ENCODE peak calls at places on chromosomes 4 and X, in five cellular contexts. H, B, P, L and D are unnamed samples.

GRCh38 chr4:544386-545105 is 31.5 kb downstream of the TMEM271 start:
- DNase-seq in H (no peak), B (no peak), P (no peak), L (no peak), D (no peak)

GRCh38 chrX:12080265-12080664 is 58.0 kb upstream of the FRMPD4 start:
- DNase-seq in H (no peak), B (peak), P (no peak), L (no peak), D (no peak)

GRCh38 chr4:2944091-2944482 is 19.1 kb downstream of the NOP14 start:
- DNase-seq in H (no peak), B (no peak), P (no peak), L (no peak), D (no peak)

GRCh38 chr4:2408976-2409375 is 9.5 kb downstream of the ZFYVE28 start:
- DNase-seq in H (no peak), B (no peak), P (no peak), L (no peak), D (no peak)

GRCh38 chrX:80816051-80816450 is 6.4 kb upstream of the BRWD3 start:
- DNase-seq in H (no peak), B (no peak), P (no peak), L (no peak), D (no peak)

GRCh38 chrX:19799319-19800182 is 87.8 kb downstream of the SH3KBP1 start:
- DNase-seq in H (no peak), B (peak), P (peak), L (peak), D (no peak)

GRCh38 chr4:186217733-186218293 is 9.5 kb upstream of the KLKB1 start:
- DNase-seq in H (no peak), B (no peak), P (no peak), L (no peak), D (no peak)

GRCh38 chrX:70970482-70970999 is 39.6 kb upstream of the SLC7A3 start:
- DNase-seq in H (no peak), B (peak), P (no peak), L (no peak), D (no peak)

GRCh38 chr4:100936676-100937390 is 410.5 kb downstream of the PPP3CA start:
- DNase-seq in H (no peak), B (peak), P (no peak), L (no peak), D (no peak)

GRCh38 chr4:83036991-83037390 is 2.0 kb downstream of the COPS4 start:
- DNase-seq in H (no peak), B (no peak), P (no peak), L (no peak), D (no peak)

GRCh38 chr4:76902233-76902890 is 4.4 kb upstream of the SOWAHB start:
- DNase-seq in H (no peak), B (no peak), P (no peak), L (no peak), D (no peak)

GRCh38 chrX:22968494-22968893 is 31.3 kb upstream of the DDX53 start:
- DNase-seq in H (no peak), B (no peak), P (no peak), L (no peak), D (no peak)

GRCh38 chr4:168769416-168769815 is 240.6 kb downstream of the CBR4 start:
- DNase-seq in H (no peak), B (peak), P (no peak), L (no peak), D (no peak)

GRCh38 chr4:88244821-88245579 is 39.4 kb downstream of the PPM1K start:
- DNase-seq in H (no peak), B (no peak), P (no peak), L (peak), D (peak)

GRCh38 chr4:158624889-158625478 is 46.7 kb downstream of the C4orf46 start:
- DNase-seq in H (no peak), B (peak), P (no peak), L (peak), D (no peak)

GRCh38 chr4:81565137-81565870 is 93.6 kb upstream of the RASGEF1B start:
- DNase-seq in H (peak), B (peak), P (peak), L (peak), D (peak)

GRCh38 chr4:21769404-21770147 is 179.0 kb downstream of the KCNIP4 start:
- DNase-seq in H (no peak), B (peak), P (no peak), L (no peak), D (no peak)

GRCh38 chr4:183142566-183143545 is 43.8 kb downstream of the WWC2 start:
- DNase-seq in H (no peak), B (peak), P (no peak), L (peak), D (peak)

GRCh38 chr4:17562157-17562556 is 14.8 kb upstream of the LAP3 start:
- DNase-seq in H (no peak), B (no peak), P (no peak), L (no peak), D (no peak)

GRCh38 chr4:115918149-115918548 is 804.7 kb upstream of the NDST4 start:
- DNase-seq in H (no peak), B (no peak), P (no peak), L (no peak), D (no peak)

GRCh38 chr4:106238819-106239420 is 77.1 kb downstream of the TBCK start:
- DNase-seq in H (no peak), B (peak), P (no peak), L (no peak), D (no peak)

GRCh38 chr4:101283436-101283835 is 63.9 kb downstream of the PPP3CA start:
- DNase-seq in H (no peak), B (no peak), P (no peak), L (no peak), D (no peak)

GRCh38 chr4:17385403-17385802 is 126.5 kb downstream of the QDPR start:
- DNase-seq in H (no peak), B (peak), P (no peak), L (peak), D (no peak)

GRCh38 chrX:22399793-22400192 is 127.1 kb downstream of the CBLL2 start:
- DNase-seq in H (no peak), B (peak), P (no peak), L (peak), D (no peak)

GRCh38 chr4:182143822-182144620 is 99.2 kb upstream of the TENM3 start:
- DNase-seq in H (no peak), B (peak), P (peak), L (peak), D (peak)